ENCODE peak calls at places on chromosomes 16 and 17, in ten cellular contexts. T is tibial artery, C is heart left ventricle, V is HFF-Myc, J is adrenal gland, R is left ventricle myocardium inferior, Y is GM12864, A is prostate gland, F is cardiac fibroblast, W is GM20000. G is an unnamed sample.

GRCh38 chr16:87461466-87461975 is 31.3 kb downstream of the ZCCHC14 start:
- DNase-seq in R (peak), W (peak), Y (peak), A (peak), F (peak), T (peak), J (peak), V (no peak), C (peak), G (peak)

GRCh38 chr17:10136258-10136981 is 62.0 kb downstream of the GAS7 start:
- DNase-seq in V (no peak), J (no peak), A (no peak), T (no peak), Y (no peak), C (no peak), F (no peak), R (no peak), W (no peak), G (no peak)

GRCh38 chr17:59367657-59368045 is 36.2 kb downstream of the YPEL2 start:
- DNase-seq in A (no peak), F (peak), W (no peak), T (no peak), C (no peak), Y (no peak), V (no peak), R (no peak), J (no peak), G (no peak)

GRCh38 chr16:47392114-47392513 is 68.7 kb downstream of the ITFG1 start:
- DNase-seq in W (peak), T (no peak), A (no peak), C (no peak), R (no peak), Y (peak), J (no peak), V (no peak), F (no peak), G (no peak)

GRCh38 chr17:56917559-56918296 is 3.9 kb upstream of the TRIM25 start:
- DNase-seq in Y (no peak), A (no peak), C (no peak), W (no peak), T (no peak), J (peak), F (peak), R (no peak), V (no peak), G (no peak)

GRCh38 chr16:2813661-2814288 is 3.3 kb upstream of the PRSS21 start:
- DNase-seq in T (no peak), A (no peak), Y (no peak), V (no peak), W (no peak), C (no peak), F (no peak), R (no peak), J (no peak), G (no peak)

GRCh38 chr16:9484436-9484835 is 393.0 kb downstream of the HAPSTR1 start:
- DNase-seq in A (no peak), V (no peak), C (no peak), Y (no peak), R (no peak), T (no peak), F (no peak), W (no peak), J (no peak), G (no peak)

GRCh38 chr17:7014995-7015586 is 2.7 kb downstream of the RNASEK start:
- DNase-seq in T (no peak), V (no peak), F (peak), J (no peak), R (no peak), A (no peak), Y (no peak), W (peak), C (no peak), G (peak)

GRCh38 chr16:67666538-67667433 is at the start of the genes C16orf86 and ENKD1:
- DNase-seq in C (peak), V (no peak), W (peak), J (peak), T (peak), Y (no peak), F (peak), R (peak), A (peak), G (peak)

GRCh38 chr16:19688396-19689024 is 29.5 kb downstream of the KNOP1 start:
- DNase-seq in J (no peak), F (no peak), A (no peak), R (no peak), W (no peak), V (no peak), C (no peak), T (no peak), Y (no peak), G (no peak)

GRCh38 chr16:30548392-30549255 is 9.6 kb downstream of the ZNF764 start:
- DNase-seq in C (no peak), Y (no peak), F (no peak), A (no peak), J (no peak), T (no peak), R (no peak), V (no peak), W (no peak), G (no peak)

GRCh38 chr16:28320023-28320561 is 27.8 kb downstream of the SBK1 start:
- DNase-seq in A (no peak), C (no peak), F (no peak), W (no peak), R (no peak), Y (no peak), V (no peak), J (peak), T (no peak), G (no peak)

GRCh38 chr16:83552930-83553329 is 254.8 kb upstream of the HSBP1 start:
- DNase-seq in Y (no peak), V (no peak), J (no peak), T (no peak), A (no peak), W (no peak), R (no peak), F (no peak), C (no peak), G (no peak)

GRCh38 chr16:70780546-70780945 is 20.4 kb downstream of the VAC14 start:
- DNase-seq in V (no peak), W (no peak), A (no peak), R (no peak), Y (no peak), F (no peak), C (no peak), T (no peak), J (no peak), G (no peak)

GRCh38 chr17:47810200-47810821 is 11.3 kb downstream of the OSBPL7 start:
- DNase-seq in T (no peak), C (peak), J (peak), A (no peak), V (peak), W (no peak), R (no peak), F (peak), Y (no peak), G (peak)

GRCh38 chr17:74623693-74624093 is at the start of gene CD300E:
- DNase-seq in R (no peak), W (no peak), A (no peak), C (no peak), V (no peak), J (no peak), Y (no peak), T (no peak), F (no peak), G (no peak)

GRCh38 chr16:80997139-80997798 is 9.4 kb downstream of the CMC2 start:
- DNase-seq in W (peak), A (no peak), J (no peak), V (no peak), T (no peak), F (peak), R (no peak), C (no peak), Y (no peak), G (peak)

GRCh38 chr17:75088902-75089417 is 1.2 kb downstream of the SLC16A5 start:
- DNase-seq in F (peak), Y (no peak), V (no peak), A (no peak), W (no peak), J (no peak), T (no peak), R (no peak), C (no peak), G (no peak)

GRCh38 chr17:75645889-75646625 is 12.8 kb downstream of the SMIM5 start:
- DNase-seq in A (peak), R (no peak), Y (no peak), F (no peak), C (no peak), T (peak), V (no peak), J (peak), W (peak), G (peak)

GRCh38 chr17:17161121-17161520 is 45.0 kb downstream of the PLD6 start:
- DNase-seq in A (no peak), Y (no peak), R (no peak), J (no peak), W (no peak), C (no peak), F (no peak), V (no peak), T (no peak), G (no peak)

GRCh38 chr16:2035431-2036199 is 8.9 kb downstream of the NHERF2 start:
- DNase-seq in T (peak), A (no peak), W (no peak), J (no peak), V (no peak), R (peak), Y (no peak), F (peak), C (peak), G (no peak)

GRCh38 chr16:10571354-10571753 is 9.0 kb downstream of the EMP2 start:
- DNase-seq in C (no peak), R (no peak), F (no peak), A (no peak), V (no peak), T (no peak), Y (no peak), W (no peak), J (no peak), G (no peak)

GRCh38 chr16:12060751-12061150 is 84.2 kb downstream of the SNX29 start:
- DNase-seq in V (no peak), T (no peak), Y (no peak), C (no peak), J (no peak), R (no peak), A (no peak), W (no peak), F (no peak), G (peak)

GRCh38 chr16:20612551-20613470 is 36.6 kb upstream of the ACSM2B start:
- DNase-seq in V (no peak), C (no peak), A (no peak), Y (no peak), F (no peak), W (no peak), J (no peak), R (peak), T (peak), G (no peak)

GRCh38 chr16:85386467-85387170 is 226.5 kb upstream of the GSE1 start:
- DNase-seq in J (no peak), T (peak), A (no peak), F (no peak), C (no peak), Y (no peak), R (peak), V (no peak), W (no peak), G (no peak)
- TF ChIP-seq CTCF in J (no peak), T (no peak), A (no peak), F (no peak), C (no peak), Y (no peak), R (no peak), V (no peak), W (no peak), G (no peak)

GRCh38 chr16:55252577-55252976 is 71.4 kb upstream of the IRX6 start:
- DNase-seq in Y (no peak), T (no peak), A (no peak), R (no peak), F (no peak), C (no peak), J (no peak), V (no peak), W (no peak), G (no peak)

GRCh38 chr16:55256412-55257016 is 67.5 kb upstream of the IRX6 start:
- DNase-seq in C (no peak), Y (no peak), A (no peak), T (no peak), W (no peak), R (no peak), F (no peak), V (no peak), J (no peak), G (no peak)

GRCh38 chr16:55250641-55251550 is 73.1 kb upstream of the IRX6 start:
- DNase-seq in W (no peak), J (no peak), R (no peak), Y (no peak), A (no peak), F (no peak), T (no peak), V (peak), C (no peak), G (no peak)

GRCh38 chr16:55255890-55256289 is 68.1 kb upstream of the IRX6 start:
- DNase-seq in Y (no peak), T (no peak), C (no peak), W (no peak), J (no peak), F (no peak), A (no peak), R (no peak), V (no peak), G (no peak)

GRCh38 chr16:55253987-55254386 is 70.0 kb upstream of the IRX6 start:
- DNase-seq in F (no peak), V (no peak), A (no peak), W (no peak), J (no peak), C (no peak), T (no peak), R (no peak), Y (no peak), G (no peak)
- TF ChIP-seq CTCF in F (no peak), V (no peak), A (no peak), W (no peak), J (no peak), C (no peak), T (no peak), R (no peak), Y (no peak), G (no peak)

DNA sequence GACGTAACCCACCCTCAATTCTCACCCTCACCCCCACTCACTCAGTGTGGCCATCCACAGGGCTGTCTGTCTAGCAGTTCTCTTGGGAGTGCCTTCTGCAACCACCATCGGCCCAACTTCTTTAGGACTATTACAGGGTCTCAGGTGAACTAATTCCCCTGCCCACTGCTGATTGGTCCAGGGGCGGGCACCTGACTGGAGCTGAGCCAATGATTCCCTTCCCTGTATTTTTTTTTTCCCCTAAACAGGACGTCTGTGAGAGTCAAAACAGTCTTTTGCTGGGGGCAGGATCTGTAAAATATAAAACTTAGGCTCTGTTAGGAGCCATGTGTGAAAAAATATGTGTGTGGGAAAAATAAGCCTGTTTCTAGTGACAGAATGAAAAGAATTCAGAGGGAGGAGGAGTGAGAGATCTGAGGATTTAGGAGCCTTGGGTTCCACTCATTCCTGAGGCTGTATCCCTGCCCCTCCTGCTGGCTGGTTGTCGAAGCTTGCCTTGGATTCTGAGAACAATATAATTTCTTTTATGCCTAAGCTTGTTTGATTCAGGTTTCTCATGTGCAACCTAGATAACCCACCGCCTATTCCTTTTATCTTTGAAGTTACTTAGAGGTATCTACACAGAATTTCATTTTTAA is 115.0 kb downstream of the SPACA3 start:
- DNase-seq in V (no peak), C (no peak), T (no peak), Y (no peak), R (no peak), A (no peak), W (no peak), F (no peak), J (no peak), G (no peak)
- TF ChIP-seq CTCF in V (no peak), C (no peak), T (no peak), Y (no peak), R (no peak), A (no peak), W (no peak), F (no peak), J (no peak), G (no peak)

DNA sequence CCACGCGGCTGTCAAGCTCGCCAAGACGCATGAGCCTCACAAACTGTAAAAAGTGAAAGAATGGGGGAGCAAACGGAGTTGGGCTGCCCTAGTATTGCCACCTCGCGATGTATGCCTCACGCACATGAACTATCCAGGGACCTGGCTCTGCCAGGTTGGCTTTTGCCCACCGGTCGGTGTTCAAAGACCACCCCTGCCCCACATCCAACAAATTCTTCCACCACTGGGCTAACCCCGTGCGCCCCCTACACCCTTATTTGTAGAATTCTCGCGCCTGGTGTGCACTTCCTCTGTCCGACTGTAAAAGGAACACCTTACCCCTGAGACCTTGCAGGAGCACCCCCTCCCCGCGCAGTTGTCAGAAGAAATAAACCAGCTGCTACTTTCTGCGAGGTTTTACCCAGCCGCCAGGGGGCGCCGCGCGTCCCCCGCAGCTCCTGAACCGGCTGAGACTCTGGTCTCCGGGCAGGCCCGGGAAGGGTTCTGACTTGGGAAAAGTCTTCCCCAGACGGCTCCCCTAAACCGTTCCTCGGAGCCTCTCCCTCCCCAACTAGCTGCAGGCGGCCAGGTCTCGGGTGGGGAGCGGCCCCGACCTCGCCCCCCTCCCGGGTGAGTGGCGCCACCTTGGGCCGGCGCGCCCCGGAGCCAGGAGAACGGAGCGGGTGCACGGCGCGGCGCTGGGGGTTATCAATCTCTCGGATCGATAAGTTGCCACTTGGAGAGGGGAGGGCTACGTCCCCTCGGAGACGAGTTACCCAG is 1.7 kb upstream of the ZNF423 start:
- DNase-seq in V (no peak), F (peak), C (peak), T (peak), W (peak), R (peak), J (peak), Y (no peak), A (no peak), G (peak)
- TF ChIP-seq CTCF in V (peak), F (peak), C (peak), T (peak), W (peak), R (peak), J (peak), Y (peak), A (peak), G (peak)

GRCh38 chr17:50272246-50272645 is 2.0 kb upstream of the TMEM92 start:
- DNase-seq in J (no peak), Y (no peak), F (no peak), W (peak), T (peak), R (no peak), C (no peak), A (no peak), V (no peak), G (peak)

GRCh38 chr17:50271173-50271750 is 3.0 kb upstream of the TMEM92 start:
- DNase-seq in C (no peak), Y (no peak), R (no peak), A (no peak), W (no peak), T (no peak), V (no peak), J (peak), F (peak), G (no peak)

GRCh38 chr17:50269477-50270429 is 4.5 kb upstream of the TMEM92 start:
- DNase-seq in V (peak), T (peak), R (peak), C (peak), Y (peak), J (peak), A (peak), F (peak), W (peak), G (peak)

GRCh38 chr17:50268632-50269287 is 5.5 kb upstream of the TMEM92 start:
- DNase-seq in R (no peak), V (no peak), Y (no peak), J (peak), F (peak), C (no peak), T (no peak), W (peak), A (no peak), G (peak)

DNA sequence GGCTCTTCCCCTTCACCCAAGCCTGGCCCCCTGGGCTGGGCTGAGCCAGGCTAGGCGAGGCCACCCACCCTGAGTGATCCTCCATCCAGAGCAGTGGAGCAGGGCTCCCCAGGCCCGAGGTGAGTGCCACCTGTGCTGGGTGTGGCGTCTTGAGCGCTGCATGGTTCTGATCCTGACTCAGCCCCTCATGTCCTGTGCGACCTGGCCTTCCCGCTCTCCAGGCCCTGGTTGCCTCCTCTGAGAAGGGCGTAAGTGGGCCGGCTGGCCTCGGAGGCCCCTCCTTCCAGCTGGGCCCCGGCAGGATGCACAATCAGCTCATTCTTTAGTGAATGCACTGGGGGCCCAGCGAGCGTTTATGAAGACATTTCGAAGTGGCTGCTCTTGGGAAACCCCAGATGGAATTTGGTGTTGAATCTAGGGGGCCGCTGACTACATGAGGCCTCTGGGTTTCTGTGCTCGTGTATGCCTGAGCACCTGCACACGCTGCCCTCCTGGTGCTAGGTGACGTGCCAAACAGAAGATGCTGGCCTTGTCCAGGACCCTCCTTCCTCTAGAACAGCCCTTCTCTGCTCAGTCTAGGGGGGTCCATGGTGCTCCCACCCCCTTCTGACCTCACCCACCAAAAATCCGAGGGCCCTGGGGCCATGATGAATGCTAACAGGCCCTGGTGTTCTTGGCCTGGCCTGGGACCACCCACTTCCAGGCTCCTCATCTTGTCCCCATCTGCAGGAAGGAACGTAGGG is 3.7 kb upstream of the TMEM92 start:
- DNase-seq in T (peak), A (no peak), C (no peak), J (peak), Y (no peak), R (no peak), W (no peak), F (peak), V (no peak), G (peak)
- TF ChIP-seq CTCF in T (no peak), A (no peak), C (no peak), J (no peak), Y (no peak), R (no peak), W (no peak), F (no peak), V (no peak), G (no peak)

GRCh38 chr17:1302761-1303160 is 23.3 kb downstream of the TRARG1 start:
- DNase-seq in R (no peak), J (no peak), A (no peak), F (no peak), T (no peak), Y (no peak), W (no peak), V (no peak), C (no peak), G (no peak)
- TF ChIP-seq CTCF in R (no peak), J (no peak), A (no peak), F (no peak), T (no peak), Y (no peak), W (no peak), V (no peak), C (no peak), G (no peak)

GRCh38 chr16:24538756-24539294 is 541 bp upstream of the RBBP6 start:
- DNase-seq in V (peak), R (no peak), A (no peak), J (peak), Y (no peak), C (no peak), W (no peak), T (no peak), F (no peak), G (no peak)
- TF ChIP-seq CTCF in V (no peak), R (no peak), A (no peak), J (no peak), Y (no peak), C (no peak), W (no peak), T (no peak), F (no peak), G (no peak)

G was measured in GM13976.